ENCODE peak calls at places on chromosomes 6 and 20, in ten cellular contexts. L, K, V, M, N, B, A, R, S and F are unnamed samples.

GRCh38 chr20:10990625-10991382 is 317.0 kb upstream of the JAG1 start:
- DNase-seq in L (no peak), K (no peak), V (no peak), M (no peak), N (no peak), B (no peak), A (no peak), R (no peak), S (no peak), F (no peak)

GRCh38 chr6:20377623-20378265 is 23.9 kb upstream of the E2F3 start:
- DNase-seq in L (no peak), K (no peak), V (peak; percentile 3), M (no peak), N (no peak), B (peak; percentile 81), A (no peak), R (no peak), S (no peak), F (peak; percentile 71)

GRCh38 chr6:44043479-44044153 is 83.6 kb downstream of the MRPL14 start:
- DNase-seq in L (no peak), K (no peak), V (peak; percentile 63), M (no peak), N (peak; percentile 59), B (peak; percentile 45), A (no peak), R (no peak), S (no peak), F (no peak)

GRCh38 chr6:125114248-125114858 is 39.2 kb upstream of the TPD52L1 start:
- DNase-seq in L (peak; percentile 60), K (peak; percentile 43), V (peak; percentile 75), M (peak; percentile 15), N (peak; percentile 40), B (peak; percentile 64), A (no peak), R (peak; percentile 1), S (no peak), F (peak; percentile 55)

GRCh38 chr20:44431502-44432234 is 44.0 kb upstream of the TTPAL start:
- DNase-seq in L (no peak), K (no peak), V (no peak), M (no peak), N (no peak), B (peak; percentile 16), A (no peak), R (no peak), S (no peak), F (no peak)

GRCh38 chr20:4691753-4692152 is 30.0 kb upstream of the PRND start:
- DNase-seq in L (no peak), K (no peak), V (no peak), M (no peak), N (no peak), B (peak; percentile 19), A (no peak), R (no peak), S (no peak), F (no peak)

GRCh38 chr6:144305985-144306384 is 20.9 kb downstream of the UTRN start:
- DNase-seq in L (no peak), K (no peak), V (no peak), M (no peak), N (peak; percentile 38), B (peak; percentile 70), A (no peak), R (no peak), S (no peak), F (peak; percentile 59)

GRCh38 chr20:21396045-21396893 is 1.1 kb downstream of the NKX2-4 start:
- DNase-seq in L (no peak), K (peak; percentile 49), V (no peak), M (no peak), N (peak; percentile 51), B (no peak), A (no peak), R (no peak), S (no peak), F (no peak)

GRCh38 chr20:23211164-23211563 is 125.0 kb upstream of the CD93 start:
- DNase-seq in L (no peak), K (no peak), V (no peak), M (no peak), N (no peak), B (no peak), A (no peak), R (no peak), S (no peak), F (no peak)

GRCh38 chr20:2942439-2942838 is 69.2 kb downstream of the PTPRA start:
- DNase-seq in L (no peak), K (no peak), V (peak; percentile 56), M (no peak), N (no peak), B (peak; percentile 19), A (no peak), R (no peak), S (no peak), F (no peak)

GRCh38 chr20:19501476-19502115 is 256.5 kb upstream of the RIN2 start:
- DNase-seq in L (no peak), K (no peak), V (no peak), M (no peak), N (no peak), B (peak; percentile 15), A (no peak), R (no peak), S (no peak), F (no peak)

GRCh38 chr20:57911512-57912226 is 201.9 kb upstream of the PMEPA1 start:
- DNase-seq in L (no peak), K (no peak), V (no peak), M (no peak), N (no peak), B (no peak), A (no peak), R (no peak), S (no peak), F (no peak)

GRCh38 chr20:38085031-38085430 is 51.5 kb downstream of the RPRD1B start:
- DNase-seq in L (no peak), K (no peak), V (no peak), M (no peak), N (no peak), B (no peak), A (no peak), R (no peak), S (no peak), F (no peak)

GRCh38 chr6:28940859-28941680 is 17.3 kb upstream of the TRIM27 start:
- DNase-seq in L (peak; percentile 91), K (peak; percentile 44), V (peak; percentile 83), M (no peak), N (no peak), B (peak; percentile 89), A (no peak), R (peak; percentile 42), S (peak; percentile 31), F (peak; percentile 82)

GRCh38 chr20:46751856-46752255 is 42.4 kb downstream of the SLC2A10 start:
- DNase-seq in L (no peak), K (no peak), V (no peak), M (peak; percentile 25), N (no peak), B (peak; percentile 72), A (no peak), R (no peak), S (no peak), F (no peak)

GRCh38 chr20:63278661-63279060 is 6.0 kb downstream of the ARFGAP1 start:
- DNase-seq in L (no peak), K (no peak), V (no peak), M (no peak), N (no peak), B (no peak), A (no peak), R (no peak), S (no peak), F (no peak)

GRCh38 chr20:17228624-17229061 is 1.8 kb downstream of the PCSK2 start:
- DNase-seq in L (no peak), K (peak; percentile 45), V (no peak), M (no peak), N (no peak), B (no peak), A (no peak), R (no peak), S (no peak), F (no peak)

GRCh38 chr6:154343473-154344308 is 12.9 kb downstream of the IPCEF1 start:
- DNase-seq in L (no peak), K (no peak), V (no peak), M (no peak), N (no peak), B (peak; percentile 52), A (no peak), R (no peak), S (no peak), F (no peak)

GRCh38 chr20:7742479-7742878 is 197.8 kb downstream of the HAO1 start:
- DNase-seq in L (no peak), K (no peak), V (no peak), M (no peak), N (no peak), B (no peak), A (no peak), R (no peak), S (no peak), F (no peak)

GRCh38 chr6:25223421-25224052 is 55.6 kb upstream of the CARMIL1 start:
- DNase-seq in L (peak; percentile 75), K (peak; percentile 26), V (peak; percentile 51), M (peak; percentile 30), N (peak; percentile 73), B (peak; percentile 82), A (no peak), R (peak; percentile 43), S (no peak), F (peak; percentile 63)

GRCh38 chr6:33192671-33193602 is 670 bp upstream of the COL11A2 start:
- DNase-seq in L (no peak), K (no peak), V (peak; percentile 85), M (no peak), N (peak; percentile 56), B (no peak), A (no peak), R (no peak), S (no peak), F (no peak)

GRCh38 chr6:163709693-163710092 is 295.2 kb downstream of the QKI start:
- DNase-seq in L (no peak), K (no peak), V (no peak), M (no peak), N (no peak), B (no peak), A (no peak), R (no peak), S (no peak), F (no peak)

GRCh38 chr6:52360028-52360427 is 1.9 kb upstream of the PAQR8 start:
- DNase-seq in L (no peak), K (no peak), V (no peak), M (no peak), N (no peak), B (no peak), A (no peak), R (no peak), S (no peak), F (no peak)

GRCh38 chr20:3681931-3682820 is at the start of gene ADAM33:
- DNase-seq in L (peak; percentile 71), K (no peak), V (no peak), M (no peak), N (no peak), B (peak; percentile 57), A (no peak), R (no peak), S (no peak), F (no peak)

GRCh38 chr6:88157106-88157505 is 9.0 kb downstream of the CNR1 start:
- DNase-seq in L (no peak), K (no peak), V (no peak), M (no peak), N (no peak), B (no peak), A (no peak), R (no peak), S (no peak), F (no peak)

GRCh38 chr6:157629220-157629619 is 193.8 kb upstream of the SNX9 start:
- DNase-seq in L (no peak), K (no peak), V (no peak), M (no peak), N (no peak), B (peak; percentile 35), A (no peak), R (no peak), S (no peak), F (no peak)

GRCh38 chr20:18984238-18985200 is 170.9 kb downstream of the SCP2D1 start:
- DNase-seq in L (peak; percentile 88), K (peak; percentile 53), V (no peak), M (no peak), N (peak; percentile 35), B (no peak), A (no peak), R (no peak), S (no peak), F (no peak)

GRCh38 chr20:34581341-34582189 is 23.0 kb downstream of the MAP1LC3A start:
- DNase-seq in L (no peak), K (no peak), V (peak; percentile 79), M (no peak), N (peak; percentile 25), B (peak; percentile 85), A (no peak), R (no peak), S (no peak), F (no peak)